ENCODE peak calls at places on chromosomes 4 and X, in five cellular contexts. One of them, this sample, is unnamed.

GRCh38 chr4:56861365-56861764 is 39.9 kb upstream of the SPINK2 start:
- DNase-seq in stomach: no peak
- DNase-seq in fibroblast of lung: no peak
- DNase-seq in K562: no peak
- DNase-seq in substantia nigra: no peak
- DNase-seq in this sample: no peak

GRCh38 chr4:38189445-38189844 is 229.2 kb downstream of the PTTG2 start:
- DNase-seq in stomach: no peak
- DNase-seq in fibroblast of lung: peak
- DNase-seq in K562: no peak
- DNase-seq in substantia nigra: no peak
- DNase-seq in this sample: no peak

GRCh38 chr4:120056249-120056648 is 10.4 kb downstream of the MAD2L1 start:
- DNase-seq in stomach: no peak
- DNase-seq in fibroblast of lung: peak
- DNase-seq in K562: no peak
- DNase-seq in substantia nigra: no peak
- DNase-seq in this sample: no peak

GRCh38 chr4:47373174-47373573 is 90.3 kb downstream of the COMMD8 start:
- DNase-seq in stomach: no peak
- DNase-seq in fibroblast of lung: no peak
- DNase-seq in K562: no peak
- DNase-seq in substantia nigra: no peak
- DNase-seq in this sample: no peak

GRCh38 chr4:102308032-102308799 is 37.1 kb downstream of the SLC39A8 start:
- DNase-seq in stomach: no peak
- DNase-seq in fibroblast of lung: peak
- DNase-seq in K562: no peak
- DNase-seq in substantia nigra: no peak
- DNase-seq in this sample: no peak

GRCh38 chr4:176844448-176844847 is 51.7 kb upstream of the VEGFC start:
- DNase-seq in stomach: no peak
- DNase-seq in fibroblast of lung: no peak
- DNase-seq in K562: no peak
- DNase-seq in substantia nigra: no peak
- DNase-seq in this sample: no peak

GRCh38 chr4:38106301-38106700 is 146.1 kb downstream of the PTTG2 start:
- DNase-seq in stomach: no peak
- DNase-seq in fibroblast of lung: peak
- DNase-seq in K562: no peak
- DNase-seq in substantia nigra: no peak
- DNase-seq in this sample: no peak

GRCh38 chr4:80082693-80083092 is 9.7 kb upstream of the ANTXR2 start:
- DNase-seq in stomach: no peak
- DNase-seq in fibroblast of lung: no peak
- DNase-seq in K562: no peak
- DNase-seq in substantia nigra: no peak
- DNase-seq in this sample: no peak

GRCh38 chr4:72489267-72489666 is 79.8 kb downstream of the ADAMTS3 start:
- DNase-seq in stomach: no peak
- DNase-seq in fibroblast of lung: peak
- DNase-seq in K562: no peak
- DNase-seq in substantia nigra: no peak
- DNase-seq in this sample: no peak

GRCh38 chr4:55330241-55330640 is 15.8 kb upstream of the SRD5A3 start:
- DNase-seq in stomach: no peak
- DNase-seq in fibroblast of lung: no peak
- DNase-seq in K562: no peak
- DNase-seq in substantia nigra: no peak
- DNase-seq in this sample: no peak

GRCh38 chr4:47274931-47275330 is 188.6 kb downstream of the COMMD8 start:
- DNase-seq in stomach: no peak
- DNase-seq in fibroblast of lung: no peak
- DNase-seq in K562: no peak
- DNase-seq in substantia nigra: no peak
- DNase-seq in this sample: no peak

GRCh38 chr4:86670739-86671138 is 76.6 kb downstream of the PTPN13 start:
- DNase-seq in stomach: no peak
- DNase-seq in fibroblast of lung: peak
- DNase-seq in K562: no peak
- DNase-seq in substantia nigra: no peak
- DNase-seq in this sample: no peak

GRCh38 chr4:123361195-123361861 is 35.3 kb upstream of the SPRY1 start:
- DNase-seq in stomach: no peak
- DNase-seq in fibroblast of lung: peak
- DNase-seq in K562: no peak
- DNase-seq in substantia nigra: no peak
- DNase-seq in this sample: no peak

GRCh38 chrX:23662187-23662586 is 5.1 kb upstream of the PRDX4 start:
- DNase-seq in stomach: no peak
- DNase-seq in fibroblast of lung: no peak
- DNase-seq in K562: no peak
- DNase-seq in substantia nigra: no peak
- DNase-seq in this sample: no peak

GRCh38 chr4:89284828-89285227 is 22.8 kb downstream of the GPRIN3 start:
- DNase-seq in stomach: no peak
- DNase-seq in fibroblast of lung: no peak
- DNase-seq in K562: peak
- DNase-seq in substantia nigra: no peak
- DNase-seq in this sample: no peak

GRCh38 chr4:158122501-158122900 is 50.3 kb downstream of the GASK1B start:
- DNase-seq in stomach: no peak
- DNase-seq in fibroblast of lung: peak
- DNase-seq in K562: no peak
- DNase-seq in substantia nigra: no peak
- DNase-seq in this sample: no peak

GRCh38 chr4:158125325-158125724 is 47.5 kb downstream of the GASK1B start:
- DNase-seq in stomach: no peak
- DNase-seq in fibroblast of lung: no peak
- DNase-seq in K562: no peak
- DNase-seq in substantia nigra: no peak
- DNase-seq in this sample: no peak

GRCh38 chr4:158121203-158121586 is 51.6 kb downstream of the GASK1B start:
- DNase-seq in stomach: no peak
- DNase-seq in fibroblast of lung: peak
- DNase-seq in K562: no peak
- DNase-seq in substantia nigra: no peak
- DNase-seq in this sample: no peak
- H3K27ac ChIP-seq in stomach: peak
- H3K27ac ChIP-seq in fibroblast of lung: peak
- H3K27ac ChIP-seq in K562: no peak
- H3K27ac ChIP-seq in substantia nigra: no peak
- H3K27ac ChIP-seq in this sample: no peak

GRCh38 chrX:2343413-2343812 is 157.4 kb downstream of the DHRSX start:
- DNase-seq in stomach: no peak
- DNase-seq in fibroblast of lung: no peak
- DNase-seq in K562: no peak
- DNase-seq in substantia nigra: no peak
- DNase-seq in this sample: no peak
- H3K27ac ChIP-seq in stomach: no peak
- H3K27ac ChIP-seq in fibroblast of lung: no peak
- H3K27ac ChIP-seq in K562: peak
- H3K27ac ChIP-seq in substantia nigra: no peak
- H3K27ac ChIP-seq in this sample: no peak

GRCh38 chr4:140793291-140793690 is 37.1 kb upstream of the TBC1D9 start:
- DNase-seq in stomach: no peak
- DNase-seq in fibroblast of lung: no peak
- DNase-seq in K562: no peak
- DNase-seq in substantia nigra: no peak
- DNase-seq in this sample: no peak

GRCh38 chr4:140790765-140791164 is 34.6 kb upstream of the TBC1D9 start:
- DNase-seq in stomach: no peak
- DNase-seq in fibroblast of lung: peak
- DNase-seq in K562: no peak
- DNase-seq in substantia nigra: no peak
- DNase-seq in this sample: no peak

GRCh38 chr4:140790171-140790570 is 34.0 kb upstream of the TBC1D9 start:
- DNase-seq in stomach: no peak
- DNase-seq in fibroblast of lung: peak
- DNase-seq in K562: no peak
- DNase-seq in substantia nigra: no peak
- DNase-seq in this sample: no peak

GRCh38 chr4:140789752-140790151 is 33.6 kb upstream of the TBC1D9 start:
- DNase-seq in stomach: no peak
- DNase-seq in fibroblast of lung: peak
- DNase-seq in K562: no peak
- DNase-seq in substantia nigra: no peak
- DNase-seq in this sample: no peak
- H3K27ac ChIP-seq in stomach: peak
- H3K27ac ChIP-seq in fibroblast of lung: no peak
- H3K27ac ChIP-seq in K562: no peak
- H3K27ac ChIP-seq in substantia nigra: no peak
- H3K27ac ChIP-seq in this sample: no peak

DNA sequence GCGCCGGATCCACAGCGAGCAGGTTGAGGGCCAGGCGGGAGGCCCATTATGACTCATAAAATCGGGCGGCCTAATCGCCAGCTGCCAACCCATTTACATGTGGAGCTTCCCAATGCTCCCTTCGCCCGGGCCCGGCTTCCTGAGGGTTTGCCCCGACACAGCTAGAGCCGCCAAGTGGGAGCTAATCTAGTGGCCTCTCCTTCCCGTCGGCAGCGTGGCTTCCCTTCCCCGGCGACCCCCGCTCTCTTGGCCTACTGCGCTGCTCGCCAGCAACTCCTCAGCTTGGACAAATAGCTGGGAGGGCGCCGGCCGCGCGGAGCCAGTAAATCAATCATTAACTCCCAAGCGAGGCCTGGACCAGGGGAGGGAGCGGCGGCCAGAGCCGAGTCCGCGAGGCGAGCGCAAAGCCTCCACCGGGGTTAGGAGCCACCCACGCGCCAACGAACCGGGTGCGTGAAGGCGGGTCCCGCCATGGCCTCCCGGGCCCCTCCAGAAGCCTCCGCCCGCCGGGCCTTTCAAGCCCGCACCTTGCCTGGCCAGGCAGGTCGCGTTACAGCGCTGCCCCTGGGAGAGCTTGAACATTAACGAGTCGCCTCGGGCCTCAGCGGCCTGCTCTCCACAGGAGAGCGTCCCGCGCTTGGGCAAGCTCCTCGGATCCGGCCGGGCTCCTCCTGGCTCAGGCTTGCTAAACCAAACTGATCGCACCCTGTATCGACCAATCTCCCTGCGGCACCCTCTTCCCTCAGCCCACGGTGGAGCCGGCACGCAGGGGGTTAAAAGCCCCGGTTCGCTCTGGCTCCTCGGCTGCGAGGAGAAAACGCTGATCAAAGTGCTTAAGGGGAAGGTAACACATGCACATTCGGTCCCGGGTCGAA is 10.6 kb upstream of the BCOR start:
- DNase-seq in stomach: peak
- DNase-seq in fibroblast of lung: peak
- DNase-seq in K562: no peak
- DNase-seq in substantia nigra: no peak
- DNase-seq in this sample: no peak
- H3K27ac ChIP-seq in stomach: peak
- H3K27ac ChIP-seq in fibroblast of lung: peak
- H3K27ac ChIP-seq in K562: peak
- H3K27ac ChIP-seq in substantia nigra: no peak
- H3K27ac ChIP-seq in this sample: no peak

This sample was measured in CD4-positive, alpha-beta T cell.